ENCODE peak calls at places on chromosomes 11 and 22, in four cellular contexts. Q, L, O and Z are unnamed samples. For H3K4me1, the result is how much of the 10 kb centered on the place peaks cover.

GRCh38 chr11:5736396-5736795 is at the start of gene OR56B1:
- DNase-seq in L (no peak), O (no peak), Q (peak), Z (no peak)

GRCh38 chr11:120564573-120565301 is 53.2 kb downstream of the GRIK4 start:
- DNase-seq in L (peak), Q (no peak), O (no peak), Z (no peak)

GRCh38 chr11:12123799-12124198 is 13.4 kb downstream of the MICAL2 start:
- DNase-seq in Q (no peak), L (no peak), O (no peak), Z (no peak)

GRCh38 chr11:12587333-12587997 is 86.8 kb upstream of the TEAD1 start:
- DNase-seq in Q (no peak), L (no peak), O (no peak), Z (no peak)

GRCh38 chr11:91946397-91947090 is 278.1 kb upstream of the FAT3 start:
- DNase-seq in Q (no peak), O (no peak), L (no peak), Z (no peak)

GRCh38 chr22:32583921-32584335 is 109.3 kb downstream of the FBXO7 start:
- DNase-seq in O (no peak), Q (peak), L (no peak), Z (no peak)

GRCh38 chr11:125075900-125076317 is 12.8 kb downstream of the SLC37A2 start:
- DNase-seq in L (no peak), O (no peak), Q (no peak), Z (no peak)

GRCh38 chr11:13984616-13985474 is 22.3 kb downstream of the SPON1 start:
- DNase-seq in L (peak), Q (no peak), O (peak), Z (no peak)

GRCh38 chr22:24969588-24970301 is 17.2 kb downstream of the KIAA1671 start:
- DNase-seq in O (no peak), L (peak), Q (no peak), Z (no peak)

GRCh38 chr22:44878483-44879300 is 126.3 kb downstream of the ARHGAP8 start:
- DNase-seq in L (no peak), O (no peak), Q (no peak), Z (no peak)

GRCh38 chr11:58178444-58178843 is 10.4 kb upstream of the OR9Q2 start:
- DNase-seq in L (no peak), O (no peak), Q (no peak), Z (no peak)

GRCh38 chr22:24434472-24435322 is 7.3 kb downstream of the ADORA2A start:
- DNase-seq in O (no peak), L (peak), Q (no peak), Z (peak)

GRCh38 chr11:120977470-120977869 is 46.4 kb upstream of the TBCEL start:
- DNase-seq in L (no peak), Q (no peak), O (no peak), Z (no peak)

GRCh38 chr22:20613301-20613700 is 105.9 kb downstream of the MED15 start:
- DNase-seq in Q (no peak), O (no peak), L (no peak), Z (no peak)

GRCh38 chr22:18070556-18071306 is 7.1 kb upstream of the PEX26 start:
- DNase-seq in Q (no peak), L (no peak), O (no peak), Z (no peak)

GRCh38 chr11:116224154-116224888 is 548.5 kb downstream of the BUD13 start:
- DNase-seq in Q (peak), O (no peak), L (peak), Z (peak)

GRCh38 chr11:8282621-8283509 is 19.2 kb upstream of the LMO1 start:
- DNase-seq in Q (no peak), O (no peak), L (peak), Z (peak)

DNA sequence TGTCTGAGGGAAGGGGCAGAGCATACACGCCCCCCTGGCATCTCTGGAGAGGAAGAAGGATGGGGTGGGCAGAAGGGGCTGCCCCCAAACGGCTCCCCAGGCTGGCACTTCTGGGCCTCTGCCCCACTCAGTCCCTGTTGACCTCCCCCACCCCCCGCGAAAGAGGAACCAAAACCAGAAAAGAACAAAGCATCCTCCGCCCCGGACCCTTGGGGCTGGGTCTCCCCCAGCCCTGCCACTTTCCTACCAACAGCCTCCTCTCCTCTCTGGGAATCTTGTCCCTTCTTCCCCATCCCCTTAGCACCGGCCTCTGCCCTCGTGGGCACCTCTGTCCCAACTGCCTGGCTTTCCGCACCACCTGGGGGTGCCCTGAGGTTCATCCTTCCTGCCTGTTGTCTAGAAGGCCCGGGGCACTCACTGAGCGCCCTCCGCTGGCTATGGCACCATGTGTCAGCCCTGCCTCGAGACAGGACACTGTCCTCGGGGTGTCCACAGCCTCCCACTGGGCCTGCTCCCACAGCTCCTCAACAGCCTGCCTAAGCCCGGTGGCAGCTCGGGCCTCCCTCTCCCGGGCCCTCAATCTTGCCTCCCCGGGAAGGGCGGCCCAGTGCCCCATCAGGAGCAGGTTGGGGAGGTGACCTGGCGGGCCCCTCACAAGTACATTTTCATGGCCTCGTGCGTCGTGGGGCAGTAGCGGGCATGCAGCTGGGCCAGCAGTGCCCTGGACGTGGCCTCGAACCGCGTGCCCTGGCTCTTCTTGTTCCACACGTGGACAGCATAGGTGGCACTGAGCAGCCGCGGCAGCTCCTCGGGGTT is 28.2 kb downstream of the A4GALT start:
- DNase-seq in L (no peak), Q (peak), O (no peak), Z (no peak)
- H3K4me1 ChIP-seq in L (under half), Q (under half), O (half or more), Z (under half)

DNA sequence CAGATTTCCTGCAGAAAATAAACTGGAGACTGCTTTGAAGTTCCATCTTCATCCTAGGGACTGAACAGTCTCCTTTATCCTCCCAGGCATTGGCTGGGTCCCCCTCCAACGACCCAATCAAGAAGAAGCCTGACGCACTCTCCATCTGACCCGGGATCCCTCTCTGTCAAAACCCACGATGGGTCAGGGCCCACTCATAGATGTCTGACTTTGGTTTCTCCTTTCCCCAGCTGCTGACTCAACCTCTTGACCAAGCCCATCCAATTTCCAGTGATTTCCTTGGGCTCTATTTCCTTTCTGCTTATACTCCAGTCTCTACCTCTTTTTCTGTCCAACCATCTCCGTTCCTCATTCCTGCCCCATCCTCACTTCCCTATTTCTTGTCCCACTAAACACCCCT is 189.7 kb downstream of the MIAT start:
- DNase-seq in L (no peak), O (no peak), Q (no peak), Z (no peak)
- TF ChIP-seq EP300 in L (no peak), O (no peak), Q (no peak), Z (no peak)

GRCh38 chr11:62544521-62545436 is 1.8 kb downstream of the AHNAK start:
- DNase-seq in O (no peak), L (no peak), Q (peak), Z (no peak)
- H3K4me1 ChIP-seq in O (half or more), L (under half), Q (half or more), Z (half or more)

DNA sequence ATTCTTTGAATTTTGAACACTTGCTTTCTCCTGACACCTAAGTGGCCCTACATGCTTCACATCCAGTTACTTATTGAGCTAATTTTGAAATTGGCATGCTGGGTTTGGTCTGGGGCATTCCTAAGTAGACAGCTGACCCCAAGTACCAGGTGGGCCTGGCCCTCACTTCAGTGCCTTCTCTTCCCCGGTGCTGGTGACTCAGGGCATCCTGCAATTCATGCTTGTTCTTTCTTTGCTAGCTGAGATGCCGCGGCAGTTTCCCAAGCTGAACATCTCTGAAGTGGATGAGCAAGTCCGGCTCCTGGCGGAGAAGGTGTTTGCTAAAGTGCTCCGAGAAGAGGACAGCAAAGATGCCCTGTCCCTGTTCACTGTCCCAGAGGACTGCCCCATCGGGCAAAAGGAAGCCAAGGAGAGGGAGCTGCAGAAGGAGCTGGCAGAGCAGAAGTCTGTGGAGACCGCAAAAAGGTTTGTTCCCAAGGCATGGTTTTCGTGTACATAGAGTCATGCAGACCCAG is 6.3 kb downstream of the AMPD3 start:
- DNase-seq in L (no peak), Q (no peak), O (no peak), Z (no peak)
- TF ChIP-seq EP300 in L (no peak), Q (no peak), O (no peak), Z (no peak)

DNA sequence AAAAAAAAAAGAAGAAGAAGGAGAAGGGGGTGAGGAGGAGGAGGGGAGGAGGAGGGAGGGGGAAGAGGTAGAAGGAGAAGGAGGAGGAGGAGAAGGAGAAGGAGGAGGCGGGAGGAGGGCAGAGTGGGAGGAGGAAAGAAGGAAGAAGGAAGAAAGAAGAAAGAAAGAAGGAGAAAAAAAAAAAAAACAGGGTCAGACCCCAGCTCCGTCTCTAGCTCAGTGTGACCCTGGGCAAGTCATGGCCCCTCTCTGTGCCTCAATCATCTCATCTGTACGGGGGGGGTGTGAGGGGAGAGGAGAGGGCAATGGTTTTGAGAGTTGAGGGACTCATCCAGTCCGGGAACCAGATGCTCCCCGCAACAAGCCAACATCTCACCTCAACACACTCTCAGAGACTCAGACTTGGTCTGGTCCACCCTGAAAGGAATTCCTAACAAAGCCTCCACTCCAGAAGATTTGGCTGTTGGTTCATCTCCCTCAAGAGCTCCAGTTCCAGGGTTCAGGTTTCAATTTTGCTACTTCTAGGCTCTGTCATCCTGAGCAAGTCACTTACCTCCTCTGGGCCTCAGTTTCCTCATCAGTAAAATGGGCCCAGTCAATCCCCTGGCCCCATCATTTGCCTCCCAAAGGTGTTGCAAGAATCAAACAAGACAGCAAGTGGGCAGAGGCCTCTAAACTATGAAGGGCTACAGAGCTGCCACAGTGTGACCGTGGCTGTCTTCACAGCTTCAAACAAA is 7.7 kb downstream of the CARD10 start:
- DNase-seq in L (no peak), O (no peak), Q (no peak), Z (no peak)
- H3K4me1 ChIP-seq in L (under half), O (under half), Q (half or more), Z (under half)

GRCh38 chr11:72614381-72614780 is 59.8 kb downstream of the PDE2A start:
- DNase-seq in L (no peak), O (no peak), Q (no peak), Z (no peak)
- TF ChIP-seq EP300 in L (no peak), O (no peak), Q (no peak), Z (no peak)